ENCODE peak calls at places on chromosomes 2 and 18, in seven cellular contexts. S is K562, N is tibial artery, F is cardiac muscle cell, A is endodermal cell, H is left lung, U is heart right ventricle. R is an unnamed sample. For H3K9me3, the result is how much of the 10 kb centered on the place peaks cover.

GRCh38 chr2:211439011-211439410 is 882.6 kb downstream of the CPS1 start:
- DNase-seq in S (no peak), H (no peak), U (no peak), A (no peak), N (no peak), F (no peak), R (no peak)

GRCh38 chr2:91442246-91442905 is 2750.9 kb downstream of the RPIA start:
- DNase-seq in F (no peak), N (peak), H (peak), S (peak), U (no peak), A (peak), R (no peak)

GRCh38 chr2:215772003-215772402 is 241.3 kb downstream of the MREG start:
- DNase-seq in U (peak), A (peak), N (no peak), H (no peak), F (peak), S (peak), R (no peak)

GRCh38 chr2:202208526-202208925 is 29.9 kb downstream of the SUMO1 start:
- DNase-seq in A (no peak), F (no peak), N (no peak), S (no peak), U (no peak), H (no peak), R (no peak)

GRCh38 chr18:24071029-24071428 is 56.5 kb downstream of the TTC39C start:
- DNase-seq in F (no peak), H (no peak), U (no peak), A (no peak), S (no peak), N (no peak), R (no peak)

GRCh38 chr2:160561551-160562280 is 68.1 kb upstream of the RBMS1 start:
- DNase-seq in H (no peak), F (no peak), S (no peak), N (no peak), A (no peak), U (no peak), R (no peak)

GRCh38 chr2:98912221-98912851 is 23.7 kb downstream of the CRACDL start:
- DNase-seq in N (peak), F (no peak), H (no peak), U (peak), S (no peak), A (peak), R (no peak)

GRCh38 chr2:158889135-158889853 is 79.1 kb upstream of the TANC1 start:
- DNase-seq in U (no peak), N (no peak), S (no peak), F (no peak), A (no peak), H (no peak), R (no peak)

GRCh38 chr2:11340717-11341116 is 3.7 kb downstream of the ROCK2 start:
- DNase-seq in H (no peak), F (no peak), N (no peak), A (no peak), S (no peak), U (no peak), R (no peak)

GRCh38 chr18:31538837-31539236 is 40.9 kb downstream of the DSG2 start:
- DNase-seq in N (no peak), A (no peak), F (no peak), S (no peak), H (no peak), U (no peak), R (no peak)

GRCh38 chr2:95359035-95359434 is 43.5 kb upstream of the FAHD2A start:
- DNase-seq in H (no peak), F (no peak), S (no peak), N (no peak), A (no peak), U (no peak), R (no peak)

GRCh38 chr2:159226059-159226461 is 60.4 kb downstream of the WDSUB1 start:
- DNase-seq in S (peak), H (no peak), A (no peak), F (no peak), N (no peak), U (no peak), R (no peak)

GRCh38 chr2:217937446-217937845 is 65.3 kb downstream of the TNS1 start:
- DNase-seq in F (no peak), U (peak), S (no peak), H (no peak), A (no peak), N (no peak), R (no peak)

GRCh38 chr2:96208144-96209010 is at the start of gene STARD7:
- DNase-seq in A (peak), N (peak), F (peak), U (peak), S (peak), H (peak), R (peak)

GRCh38 chr18:33184178-33184577 is 256.3 kb downstream of the CCDC178 start:
- DNase-seq in N (no peak), A (no peak), F (no peak), H (no peak), S (no peak), U (no peak), R (no peak)

GRCh38 chr2:207395535-207396251 is 134.1 kb upstream of the CREB1 start:
- DNase-seq in A (no peak), N (no peak), H (no peak), U (no peak), S (no peak), F (peak), R (no peak)

GRCh38 chr2:225328192-225328591 is 71.3 kb upstream of the NYAP2 start:
- DNase-seq in H (no peak), N (no peak), F (no peak), A (no peak), S (no peak), U (no peak), R (no peak)

GRCh38 chr2:9952286-9952737 is 819 bp downstream of the GRHL1 start:
- DNase-seq in U (no peak), H (no peak), N (no peak), F (no peak), A (peak), S (no peak), R (no peak)

GRCh38 chr2:77578354-77578753 is 56.2 kb upstream of the LRRTM4 start:
- DNase-seq in S (no peak), H (no peak), N (no peak), U (no peak), F (no peak), A (no peak), R (no peak)
- H3K9me3 ChIP-seq in S (under half), H (under half), N (under half), U (under half), F (under half), A (under half), R (under half)

DNA sequence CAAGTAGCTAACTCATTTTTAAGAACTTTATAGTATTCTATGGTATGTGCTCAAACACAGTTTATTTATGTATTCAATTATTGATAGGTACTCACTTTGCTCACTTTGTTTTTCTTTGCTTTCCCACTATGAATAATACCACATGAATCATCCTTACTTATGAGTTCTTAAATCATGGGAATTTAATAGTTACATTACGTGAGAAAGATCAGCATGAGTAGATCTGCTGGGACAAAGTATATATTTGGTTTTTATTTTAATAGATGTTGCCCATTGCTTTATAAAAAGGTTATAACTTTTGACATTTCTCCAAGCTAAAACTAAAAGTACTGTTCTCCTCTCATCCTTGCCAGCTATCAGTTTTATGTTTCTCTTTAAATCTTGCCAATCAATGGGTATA is 390.7 kb downstream of the LRATD1 start:
- DNase-seq in F (no peak), S (no peak), A (no peak), H (no peak), U (no peak), N (no peak), R (no peak)
- TF ChIP-seq CTCF in F (no peak), S (no peak), A (no peak), H (no peak), U (no peak), N (no peak), R (no peak)

DNA sequence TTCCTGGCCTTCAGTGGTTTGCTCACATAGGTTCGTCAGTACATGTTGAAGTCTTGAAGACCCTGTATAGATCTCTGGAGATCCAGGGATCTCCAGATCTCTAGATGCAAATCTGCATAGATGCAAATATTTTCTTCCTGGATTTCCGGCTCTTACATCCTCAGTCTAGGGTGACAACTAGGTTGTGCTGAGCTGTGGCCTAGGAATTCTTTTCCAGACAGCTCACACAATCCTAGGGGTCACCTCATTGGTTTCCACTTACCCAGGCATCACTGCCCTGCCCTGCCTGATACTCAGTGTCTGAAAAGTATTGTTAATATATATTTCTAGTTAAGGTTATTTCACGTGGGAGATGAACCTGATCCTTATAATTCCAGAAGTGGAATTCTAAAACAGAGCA is 105.1 kb upstream of the TTC27 start:
- DNase-seq in U (no peak), H (no peak), S (no peak), A (no peak), N (no peak), F (no peak), R (no peak)
- H3K9me3 ChIP-seq in U (under half), H (under half), S (under half), A (under half), N (under half), F (under half), R (under half)

DNA sequence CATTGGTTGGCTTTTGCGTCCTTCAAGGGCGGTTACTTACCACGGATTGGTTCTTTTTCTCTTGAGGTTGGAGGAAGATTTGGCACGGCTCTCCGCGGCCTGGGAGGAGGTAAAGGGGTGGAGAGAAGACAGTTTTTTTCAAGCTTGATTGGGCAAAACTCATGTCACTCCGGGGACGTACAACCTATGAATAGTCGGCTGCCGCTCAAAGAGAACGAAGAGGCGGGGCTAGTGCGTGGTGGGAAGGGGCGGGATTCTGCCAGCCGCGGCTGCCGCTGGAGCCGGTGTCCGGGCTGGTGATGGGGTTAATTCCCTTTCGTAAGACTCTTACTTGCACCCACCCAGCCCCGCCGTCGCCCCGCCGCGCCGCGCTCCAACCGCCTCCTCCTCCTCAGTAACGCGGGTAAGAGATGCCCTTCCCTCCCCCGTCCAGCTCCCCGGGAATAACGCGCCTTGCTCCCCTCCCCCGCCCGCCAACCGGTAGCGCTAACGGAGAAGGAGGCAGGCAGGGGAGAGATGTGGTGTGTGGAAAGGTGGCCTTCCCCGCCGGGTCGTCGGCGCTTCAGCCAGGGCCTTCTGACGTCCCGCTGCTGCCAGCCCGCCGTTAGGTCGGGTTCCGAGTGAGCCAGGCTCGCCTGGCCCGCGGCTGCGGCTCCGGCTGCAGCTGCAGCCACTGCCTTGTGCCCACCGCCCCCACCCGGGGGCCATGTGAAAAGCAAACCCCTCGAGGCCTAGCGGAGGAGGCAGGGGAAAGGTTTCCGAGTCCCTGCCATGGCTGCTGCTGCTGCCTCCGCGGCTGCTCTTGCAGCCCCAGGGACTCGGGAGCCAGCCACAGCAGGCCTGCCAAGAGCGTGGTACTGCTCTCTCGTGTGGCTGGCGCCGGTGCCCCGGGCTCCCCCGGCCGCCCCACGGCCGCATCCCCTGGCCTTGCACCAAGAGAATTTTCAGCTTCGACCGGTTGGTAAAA is at the start of gene R3HDM1:
- DNase-seq in S (peak), U (peak), H (peak), A (peak), N (peak), F (peak), R (peak)
- TF ChIP-seq CTCF in S (peak), U (peak), H (no peak), A (peak), N (no peak), F (no peak), R (peak)

DNA sequence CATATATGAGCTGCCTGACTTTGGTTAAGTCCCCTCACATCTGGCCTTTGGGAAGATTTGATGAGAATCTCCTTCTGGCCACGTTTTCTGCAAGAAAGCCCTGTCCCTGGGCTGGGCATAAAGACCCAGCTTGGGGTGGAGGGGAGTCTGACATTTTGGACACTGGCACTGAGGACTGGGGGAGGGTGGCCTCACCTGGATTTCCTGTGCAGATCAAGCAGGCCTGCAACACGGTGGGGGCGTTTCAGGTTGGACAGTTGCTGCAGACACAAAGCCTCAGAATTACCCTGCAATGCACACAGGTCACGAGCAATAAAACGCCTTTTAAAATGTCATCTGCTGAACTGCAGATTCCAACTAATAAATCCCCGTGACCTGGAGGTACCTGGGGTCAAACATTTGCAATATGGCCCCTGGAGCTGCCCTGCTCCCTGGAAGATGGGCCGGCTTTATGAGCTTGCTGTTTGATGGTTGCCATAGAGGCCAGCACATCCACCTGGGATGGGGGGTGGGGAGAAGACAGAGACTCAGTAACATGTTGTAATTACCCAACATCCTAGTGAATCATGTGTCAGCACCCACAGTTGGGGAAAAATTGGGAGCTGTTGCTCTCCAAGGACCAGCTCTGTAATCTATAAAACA is 340.5 kb downstream of the CYRIA start:
- DNase-seq in U (no peak), A (no peak), F (no peak), N (no peak), H (no peak), S (no peak), R (no peak)
- H3K9me3 ChIP-seq in U (under half), A (under half), F (under half), N (under half), H (under half), S (under half), R (under half)

GRCh38 chr2:53826587-53827397 is 33.0 kb downstream of the GPR75 start:
- DNase-seq in S (no peak), F (no peak), H (no peak), N (no peak), U (no peak), A (no peak), R (no peak)
- TF ChIP-seq CTCF in S (no peak), F (no peak), H (no peak), N (no peak), U (no peak), A (no peak), R (no peak)

R was measured in OCI-LY7.